ENCODE peak calls at places on chromosomes 2 and 18, in ten cellular contexts. F, D, P, N, J, G, K, V, E and Z are unnamed samples.

GRCh38 chr2:136718273-136718672 is 47.1 kb upstream of the THSD7B start:
- DNase-seq in F (no peak), D (no peak), P (no peak), N (no peak), J (no peak), G (no peak), K (no peak), V (no peak), E (no peak), Z (no peak)

GRCh38 chr2:140759431-140760156 is 1371.2 kb downstream of the LRP1B start:
- DNase-seq in F (no peak), D (no peak), P (no peak), N (no peak), J (no peak), G (no peak), K (no peak), V (no peak), E (no peak), Z (no peak)

GRCh38 chr2:41930807-41931566 is 116.8 kb upstream of the PKDCC start:
- DNase-seq in F (no peak), D (no peak), P (no peak), N (no peak), J (no peak), G (peak), K (no peak), V (no peak), E (no peak), Z (no peak)

GRCh38 chr2:40279001-40279400 is 172.9 kb downstream of the SLC8A1 start:
- DNase-seq in F (no peak), D (no peak), P (no peak), N (no peak), J (no peak), G (peak), K (peak), V (no peak), E (no peak), Z (no peak)

GRCh38 chr18:11322006-11322405 is 172.6 kb upstream of the PIEZO2 start:
- DNase-seq in F (no peak), D (no peak), P (no peak), N (no peak), J (no peak), G (no peak), K (peak), V (no peak), E (no peak), Z (no peak)

GRCh38 chr18:58230438-58231179 is 186.6 kb downstream of the NEDD4L start:
- DNase-seq in F (no peak), D (no peak), P (no peak), N (no peak), J (no peak), G (no peak), K (peak), V (no peak), E (no peak), Z (peak)

GRCh38 chr2:69694894-69695849 is 46.8 kb upstream of the ANXA4 start:
- DNase-seq in F (no peak), D (peak), P (no peak), N (no peak), J (no peak), G (no peak), K (peak), V (no peak), E (no peak), Z (no peak)

GRCh38 chr2:45128580-45128997 is 119.3 kb upstream of the SIX2 start:
- DNase-seq in F (peak), D (no peak), P (no peak), N (no peak), J (no peak), G (peak), K (peak), V (no peak), E (no peak), Z (peak)

GRCh38 chr2:233708942-233709341 is 3.8 kb upstream of the UGT1A5 start:
- DNase-seq in F (no peak), D (no peak), P (no peak), N (no peak), J (no peak), G (peak), K (no peak), V (no peak), E (no peak), Z (no peak)

GRCh38 chr2:221285156-221285555 is 286.9 kb downstream of the EPHA4 start:
- DNase-seq in F (no peak), D (no peak), P (no peak), N (no peak), J (no peak), G (no peak), K (no peak), V (no peak), E (no peak), Z (no peak)

GRCh38 chr2:121066526-121066925 is 218.5 kb downstream of the TFCP2L1 start:
- DNase-seq in F (no peak), D (no peak), P (no peak), N (no peak), J (no peak), G (peak), K (no peak), V (peak), E (no peak), Z (no peak)

GRCh38 chr18:76349067-76349715 is 145.9 kb downstream of the ZNF516 start:
- DNase-seq in F (no peak), D (peak), P (peak), N (peak), J (peak), G (peak), K (peak), V (peak), E (peak), Z (peak)

DNA sequence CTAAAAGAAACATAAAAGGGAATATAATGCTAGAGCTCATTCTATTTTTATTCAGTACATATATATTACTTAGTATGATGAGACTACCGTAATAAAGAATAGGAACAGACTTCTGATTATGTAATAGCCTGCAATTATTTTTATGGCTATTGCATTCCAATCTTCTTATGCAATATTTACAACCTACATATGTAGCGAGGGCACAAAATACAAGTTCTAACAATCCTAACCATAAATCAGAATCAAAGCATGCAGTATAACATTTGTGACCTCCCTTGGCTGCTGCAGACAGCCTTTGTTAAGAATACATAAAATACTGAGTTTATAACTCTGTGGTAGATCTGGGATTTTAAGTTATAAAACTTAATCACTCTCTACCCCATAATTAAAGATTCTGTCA is 177.6 kb downstream of the BABAM2 start:
- DNase-seq in F (no peak), D (no peak), P (no peak), N (no peak), J (no peak), G (no peak), K (no peak), V (no peak), E (no peak), Z (peak)
- H3K27ac ChIP-seq in F (no peak), D (no peak), P (no peak), N (no peak), J (no peak), G (no peak), K (no peak), V (no peak), E (no peak), Z (peak)

GRCh38 chr2:46915281-46915810 is at the start of gene MCFD2:
- DNase-seq in F (no peak), D (no peak), P (no peak), N (no peak), J (no peak), G (no peak), K (no peak), V (no peak), E (no peak), Z (peak)

GRCh38 chr2:46917628-46918027 is 2.0 kb upstream of the MCFD2 start:
- DNase-seq in F (no peak), D (no peak), P (no peak), N (no peak), J (no peak), G (no peak), K (no peak), V (no peak), E (no peak), Z (no peak)

GRCh38 chr2:46913471-46914381 is 1.9 kb downstream of the MCFD2 start:
- DNase-seq in F (no peak), D (peak), P (no peak), N (no peak), J (no peak), G (no peak), K (peak), V (peak), E (no peak), Z (peak)

GRCh38 chr2:46915811-46916630 is 415 bp upstream of the MCFD2 start:
- DNase-seq in F (peak), D (peak), P (peak), N (peak), J (peak), G (peak), K (peak), V (peak), E (peak), Z (peak)

DNA sequence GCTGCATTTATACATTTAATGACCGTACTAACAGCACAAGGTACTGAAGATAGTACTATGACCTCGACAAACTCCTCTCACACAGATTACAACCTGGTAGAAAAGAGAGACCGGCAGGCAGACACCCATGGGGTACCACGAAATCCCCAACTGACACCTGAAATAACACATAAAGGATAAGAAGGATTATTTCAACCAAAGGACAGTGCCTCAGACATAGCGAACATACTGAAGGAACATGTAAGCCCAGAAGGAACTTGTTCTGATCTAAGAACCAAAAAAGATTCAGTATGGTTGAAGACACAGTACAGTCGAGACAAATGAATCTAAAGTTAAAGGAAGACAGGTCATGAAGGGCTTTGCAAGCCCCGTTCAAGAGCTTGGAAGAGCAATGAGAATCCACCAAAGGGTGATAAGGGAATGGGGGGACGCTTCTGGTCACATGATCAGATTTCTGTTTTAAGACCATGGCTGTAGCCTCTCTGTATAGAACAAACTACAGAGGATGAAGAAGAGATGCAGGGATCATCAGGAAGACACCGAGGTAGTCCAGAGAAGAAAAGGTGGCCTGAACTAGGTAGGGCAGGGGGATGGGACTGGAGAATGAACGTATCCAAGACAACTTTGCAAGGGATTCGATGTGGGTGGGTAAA is 902 bp downstream of the MCFD2 start:
- DNase-seq in F (no peak), D (no peak), P (no peak), N (no peak), J (no peak), G (no peak), K (no peak), V (no peak), E (no peak), Z (no peak)
- H3K27ac ChIP-seq in F (peak), D (peak), P (no peak), N (peak), J (no peak), G (peak), K (peak), V (no peak), E (peak), Z (peak)

DNA sequence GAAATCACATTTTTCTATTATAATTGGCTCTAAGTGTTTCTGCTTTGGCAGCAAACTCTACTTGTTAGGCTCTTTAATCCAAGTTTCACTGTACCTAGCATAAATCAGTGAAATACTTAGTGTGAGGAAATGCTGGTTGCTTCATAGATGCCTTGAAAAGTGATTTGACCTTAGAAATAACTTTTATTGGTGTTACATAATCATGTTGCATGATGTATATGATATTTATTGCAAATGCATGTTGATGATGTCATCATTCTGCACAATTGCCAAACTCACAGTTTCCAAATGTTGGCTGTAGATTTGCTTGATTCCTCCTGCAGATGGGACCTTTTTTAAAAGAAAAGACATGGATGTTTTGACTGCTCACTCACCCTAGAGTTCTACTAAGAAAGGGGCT is 137.6 kb upstream of the BCL2L11 start:
- DNase-seq in F (no peak), D (no peak), P (no peak), N (no peak), J (no peak), G (no peak), K (no peak), V (no peak), E (no peak), Z (no peak)
- H3K27ac ChIP-seq in F (no peak), D (no peak), P (no peak), N (no peak), J (no peak), G (no peak), K (no peak), V (no peak), E (no peak), Z (no peak)

DNA sequence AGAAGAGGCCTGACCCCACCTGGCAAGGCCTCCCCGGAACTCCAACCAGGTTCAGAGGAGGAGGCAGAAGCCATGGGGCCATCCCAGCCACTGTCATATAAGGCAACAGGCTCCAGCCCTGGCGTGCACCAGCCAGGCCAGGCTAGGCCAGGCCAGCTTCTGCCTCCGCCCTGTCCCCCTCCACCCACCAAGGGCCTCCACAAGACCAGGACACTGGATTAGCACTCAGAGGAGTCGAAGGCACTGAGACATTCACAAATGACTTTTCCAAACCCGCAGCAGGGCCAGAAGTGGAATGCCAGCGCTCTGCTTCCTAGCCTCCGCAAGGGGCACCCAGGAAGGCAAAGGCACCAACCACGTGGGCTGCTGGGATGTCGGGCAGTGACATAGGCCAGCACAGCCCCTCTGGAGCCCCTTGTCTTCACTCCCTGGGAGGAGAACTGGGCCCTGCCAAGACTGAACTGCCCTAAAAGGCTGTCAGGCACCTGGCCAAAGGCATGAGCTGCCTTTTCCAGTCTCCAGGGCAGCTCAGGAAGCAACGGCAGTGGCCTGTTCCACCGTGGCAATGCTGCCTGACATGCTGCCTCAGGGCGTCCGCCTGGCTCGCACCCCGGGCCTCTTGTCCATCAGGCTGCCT is 37.6 kb upstream of the SEMA4C start:
- DNase-seq in F (no peak), D (no peak), P (peak), N (no peak), J (no peak), G (peak), K (peak), V (peak), E (peak), Z (peak)
- H3K27ac ChIP-seq in F (no peak), D (no peak), P (no peak), N (no peak), J (no peak), G (peak), K (no peak), V (no peak), E (peak), Z (peak)